ENCODE peak calls at places on chromosomes 13 and 19, in seven cellular contexts. X is H9, V is IMR-90, M is neuronal stem cell, D is H1, C is mesenchymal stem cell, W is trophoblast cell. Z is an unnamed sample. For H3K79me1, the result is how much of the 10 kb centered on the place peaks cover.

GRCh38 chr19:37564624-37565369 is 29.8 kb downstream of the ZNF571 start:
- DNase-seq in X (no peak), V (no peak), M (no peak), D (no peak), C (peak), W (no peak), Z (peak)

GRCh38 chr13:112968910-112969691 is at the start of gene MCF2L:
- DNase-seq in X (peak), V (peak), M (peak), D (no peak), C (peak), W (peak), Z (peak)

GRCh38 chr13:113785051-113786010 is 26.3 kb downstream of the TMEM255B start:
- DNase-seq in X (no peak), V (peak), M (no peak), D (no peak), C (peak), W (no peak), Z (no peak)

GRCh38 chr13:63517376-63517775 is 2101.7 kb upstream of the PCDH20 start:
- DNase-seq in X (no peak), V (peak), M (no peak), D (no peak), C (no peak), W (no peak), Z (no peak)

GRCh38 chr19:46624958-46625661 is at the start of gene PTGIR:
- DNase-seq in X (no peak), V (peak), M (no peak), D (no peak), C (peak), W (peak), Z (peak)

GRCh38 chr19:33399745-33400681 is 26.5 kb downstream of the CEBPG start:
- DNase-seq in X (no peak), V (no peak), M (no peak), D (no peak), C (no peak), W (no peak), Z (no peak)

GRCh38 chr19:34459614-34460013 is 21.9 kb upstream of the WTIP start:
- DNase-seq in X (no peak), V (no peak), M (no peak), D (no peak), C (no peak), W (peak), Z (no peak)

GRCh38 chr19:1163934-1164683 is 10.0 kb downstream of the SBNO2 start:
- DNase-seq in X (no peak), V (no peak), M (no peak), D (no peak), C (no peak), W (no peak), Z (no peak)

DNA sequence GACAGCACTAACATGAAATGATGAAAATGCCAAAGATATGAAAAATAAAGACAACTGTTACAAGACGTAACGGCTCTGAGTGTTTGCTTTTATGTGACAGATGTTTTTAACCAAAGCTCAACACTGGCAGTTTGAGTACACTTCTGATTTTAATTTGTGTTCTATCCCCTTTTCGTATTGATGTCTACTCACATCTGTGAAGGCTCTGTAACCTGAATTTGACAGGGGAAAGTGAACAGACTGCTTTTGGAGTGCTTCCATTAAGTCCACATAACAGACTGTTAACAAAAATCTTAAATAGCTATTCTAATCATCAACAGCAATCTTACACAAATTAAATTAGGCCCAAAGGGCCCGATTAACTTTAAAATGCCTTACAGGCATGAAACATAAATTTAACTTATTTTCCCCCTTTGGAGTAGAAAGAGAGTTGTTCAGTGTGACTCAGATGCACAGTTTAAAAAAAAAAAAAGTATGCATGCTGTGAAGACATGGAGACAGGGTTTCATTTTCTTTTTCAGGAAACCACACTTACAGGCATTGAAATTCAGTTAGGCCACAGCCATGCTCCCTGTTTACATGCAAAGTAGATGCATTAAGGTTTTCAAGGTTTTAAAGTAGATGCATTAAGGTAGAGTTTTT is 16.3 kb upstream of the RNASEH2B start:
- DNase-seq in X (no peak), V (peak), M (no peak), D (no peak), C (peak), W (no peak), Z (no peak)
- H3K79me1 ChIP-seq in X (under half), V (under half), M (under half), D (under half), C (under half), W (under half), Z (under half)

GRCh38 chr19:54257116-54257480 is at the start of gene LILRB5:
- DNase-seq in X (no peak), V (no peak), M (no peak), D (no peak), C (no peak), W (no peak), Z (no peak)
- H2BK120ac ChIP-seq in X (no peak), V (no peak), M (no peak), D (no peak), C (no peak), W (no peak), Z (no peak)

GRCh38 chr19:32020538-32020937 is 324.9 kb upstream of the ZNF507 start:
- DNase-seq in X (no peak), V (no peak), M (no peak), D (no peak), C (no peak), W (no peak), Z (no peak)
- H3K79me1 ChIP-seq in X (under half), V (under half), M (under half), D (under half), C (under half), W (under half), Z (under half)

GRCh38 chr13:70408865-70409264 is 300.6 kb upstream of the KLHL1 start:
- DNase-seq in X (no peak), V (no peak), M (no peak), D (no peak), C (peak), W (no peak), Z (no peak)

GRCh38 chr13:70405266-70405665 is 297.0 kb upstream of the KLHL1 start:
- DNase-seq in X (no peak), V (no peak), M (no peak), D (no peak), C (no peak), W (no peak), Z (no peak)

DNA sequence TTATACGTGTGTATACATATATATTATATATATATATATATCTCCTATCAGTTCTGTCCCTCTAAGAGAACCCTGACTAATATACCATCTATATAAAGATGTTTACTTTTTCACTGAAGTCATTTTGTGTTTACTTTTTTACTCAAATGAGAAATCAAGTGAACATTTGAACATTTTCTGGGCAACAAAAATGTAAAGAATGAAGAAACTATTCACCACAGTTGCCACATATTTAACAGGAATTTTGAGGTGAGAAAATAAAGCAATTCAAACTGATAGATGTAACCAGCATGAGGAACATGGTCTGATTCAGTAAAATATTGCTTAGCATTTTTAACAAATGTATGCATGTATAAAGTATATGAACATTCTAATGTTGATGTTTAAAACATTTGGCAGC is 299.2 kb upstream of the KLHL1 start:
- DNase-seq in X (no peak), V (no peak), M (no peak), D (no peak), C (peak), W (no peak), Z (peak)
- H2BK120ac ChIP-seq in X (no peak), V (no peak), M (no peak), D (no peak), C (no peak), W (no peak), Z (no peak)

GRCh38 chr13:84497613-84498012 is 615.3 kb upstream of the SLITRK1 start:
- DNase-seq in X (no peak), V (no peak), M (no peak), D (no peak), C (no peak), W (no peak), Z (no peak)

GRCh38 chr13:84487681-84488080 is 605.4 kb upstream of the SLITRK1 start:
- DNase-seq in X (no peak), V (no peak), M (no peak), D (no peak), C (no peak), W (no peak), Z (no peak)

GRCh38 chr13:84491952-84492351 is 609.7 kb upstream of the SLITRK1 start:
- DNase-seq in X (no peak), V (no peak), M (no peak), D (no peak), C (no peak), W (no peak), Z (no peak)
- H3K79me1 ChIP-seq in X (under half), V (under half), M (under half), D (under half), C (under half), W (under half), Z (under half)

GRCh38 chr19:41670755-41671154 is 17.3 kb downstream of the CEACAM7 start:
- DNase-seq in X (no peak), V (no peak), M (no peak), D (no peak), C (no peak), W (no peak), Z (no peak)

GRCh38 chr19:41671481-41671880 is 16.6 kb downstream of the CEACAM7 start:
- DNase-seq in X (no peak), V (no peak), M (no peak), D (no peak), C (no peak), W (peak), Z (no peak)

GRCh38 chr19:41666075-41666474 is 22.0 kb downstream of the CEACAM7 start:
- DNase-seq in X (no peak), V (no peak), M (no peak), D (no peak), C (no peak), W (no peak), Z (no peak)

GRCh38 chr19:41668315-41668714 is 19.8 kb downstream of the CEACAM7 start:
- DNase-seq in X (no peak), V (no peak), M (no peak), D (no peak), C (no peak), W (no peak), Z (no peak)
- H2BK120ac ChIP-seq in X (no peak), V (no peak), M (no peak), D (no peak), C (no peak), W (no peak), Z (no peak)

Z was measured in mesendoderm.